ENCODE peak calls at places on chromosomes 12 and 14, in ten cellular contexts. Y, M, N, L, W, I, T, V, O and H are unnamed samples.

GRCh38 chr12:180445-180844 is 33.5 kb downstream of the SLC6A12 start:
- DNase-seq in Y (peak), M (no peak), N (peak), L (no peak), W (no peak), I (no peak), T (no peak), V (no peak), O (no peak), H (peak)

GRCh38 chr12:110726018-110726417 is 16.7 kb downstream of the PPP1CC start:
- DNase-seq in Y (no peak), M (no peak), N (no peak), L (no peak), W (no peak), I (no peak), T (no peak), V (no peak), O (no peak), H (no peak)

GRCh38 chr14:89013698-89014569 is 189.5 kb downstream of the TTC8 start:
- DNase-seq in Y (no peak), M (no peak), N (no peak), L (no peak), W (no peak), I (no peak), T (no peak), V (no peak), O (no peak), H (no peak)

GRCh38 chr12:72523754-72524153 is 251.6 kb downstream of the TRHDE start:
- DNase-seq in Y (no peak), M (no peak), N (no peak), L (peak), W (no peak), I (no peak), T (no peak), V (no peak), O (no peak), H (no peak)

GRCh38 chr12:112151766-112152541 is 26.6 kb downstream of the TRAFD1 start:
- DNase-seq in Y (no peak), M (no peak), N (no peak), L (no peak), W (no peak), I (no peak), T (no peak), V (no peak), O (no peak), H (no peak)

GRCh38 chr14:89728964-89729363 is 225.6 kb downstream of the EFCAB11 start:
- DNase-seq in Y (no peak), M (no peak), N (no peak), L (no peak), W (no peak), I (no peak), T (no peak), V (no peak), O (no peak), H (no peak)

GRCh38 chr12:1936406-1937320 is 18.2 kb upstream of the CACNA2D4 start:
- DNase-seq in Y (peak), M (peak), N (peak), L (peak), W (no peak), I (no peak), T (no peak), V (peak), O (peak), H (no peak)

GRCh38 chr12:117440384-117440783 is 79.0 kb upstream of the NOS1 start:
- DNase-seq in Y (no peak), M (no peak), N (no peak), L (no peak), W (no peak), I (no peak), T (no peak), V (no peak), O (no peak), H (no peak)

GRCh38 chr12:32115404-32116104 is 8.9 kb downstream of the BICD1 start:
- DNase-seq in Y (peak), M (peak), N (peak), L (peak), W (no peak), I (no peak), T (no peak), V (peak), O (no peak), H (no peak)

GRCh38 chr12:105256921-105257320 is 20.9 kb upstream of the APPL2 start:
- DNase-seq in Y (peak), M (peak), N (no peak), L (no peak), W (no peak), I (no peak), T (no peak), V (no peak), O (no peak), H (no peak)

GRCh38 chr14:43369710-43370109 is 1137.4 kb downstream of the FSCB start:
- DNase-seq in Y (no peak), M (no peak), N (no peak), L (no peak), W (no peak), I (no peak), T (no peak), V (no peak), O (no peak), H (no peak)

GRCh38 chr14:85319998-85320397 is 209.9 kb upstream of the FLRT2 start:
- DNase-seq in Y (peak), M (peak), N (no peak), L (no peak), W (no peak), I (no peak), T (no peak), V (no peak), O (no peak), H (no peak)

GRCh38 chr12:9124346-9125031 is 8.8 kb upstream of the A2M start:
- DNase-seq in Y (no peak), M (no peak), N (no peak), L (no peak), W (no peak), I (no peak), T (no peak), V (no peak), O (no peak), H (no peak)

GRCh38 chr12:124761876-124762275 is 101.8 kb downstream of the SCARB1 start:
- DNase-seq in Y (peak), M (no peak), N (no peak), L (peak), W (no peak), I (peak), T (no peak), V (no peak), O (no peak), H (no peak)

GRCh38 chr14:105141486-105142281 is 26.9 kb downstream of the JAG2 start:
- DNase-seq in Y (no peak), M (no peak), N (no peak), L (no peak), W (no peak), I (no peak), T (no peak), V (no peak), O (no peak), H (no peak)

GRCh38 chr12:124428136-124428791 is 133.4 kb downstream of the RFLNA start:
- DNase-seq in Y (peak), M (peak), N (no peak), L (no peak), W (no peak), I (no peak), T (no peak), V (peak), O (no peak), H (no peak)

GRCh38 chr14:76844223-76844622 is 18.0 kb downstream of the LRRC74A start:
- DNase-seq in Y (peak), M (peak), N (peak), L (peak), W (peak), I (peak), T (peak), V (peak), O (no peak), H (peak)

GRCh38 chr12:14393736-14394135 is 28.3 kb downstream of the ATF7IP start:
- DNase-seq in Y (peak), M (peak), N (no peak), L (no peak), W (no peak), I (no peak), T (no peak), V (no peak), O (no peak), H (no peak)

GRCh38 chr12:89179983-89180382 is 172.3 kb downstream of the DUSP6 start:
- DNase-seq in Y (peak), M (peak), N (peak), L (peak), W (no peak), I (no peak), T (no peak), V (no peak), O (no peak), H (no peak)